ENCODE peak calls at places on chromosomes 11 and 22, in six cellular contexts. One of them, this sample, is unnamed.

GRCh38 chr11:44939673-44940072 is 11.0 kb downstream of the TP53I11 start:
- DNase-seq in stimulated activated CD4-positive, alpha-beta T cell treated with anti-CD3 and anti-CD28 coated beads, TNF-alpha, amount 100 ng/mL, for 24 hours: no peak
- DNase-seq in NCI-H460: no peak
- DNase-seq in astrocyte of the cerebellum: no peak
- DNase-seq in tibial artery: peak
- DNase-seq in T47D: no peak
- DNase-seq in this sample: no peak

GRCh38 chr11:17291710-17292109 is 15.2 kb downstream of the NUCB2 start:
- DNase-seq in tibial artery: no peak
- DNase-seq in NCI-H460: no peak
- DNase-seq in stimulated activated CD4-positive, alpha-beta T cell treated with anti-CD3 and anti-CD28 coated beads, TNF-alpha, amount 100 ng/mL, for 24 hours: no peak
- DNase-seq in astrocyte of the cerebellum: no peak
- DNase-seq in T47D: no peak
- DNase-seq in this sample: no peak

GRCh38 chr22:31295831-31296230 is 3.5 kb upstream of the PIK3IP1 start:
- DNase-seq in T47D: no peak
- DNase-seq in NCI-H460: no peak
- DNase-seq in tibial artery: no peak
- DNase-seq in stimulated activated CD4-positive, alpha-beta T cell treated with anti-CD3 and anti-CD28 coated beads, TNF-alpha, amount 100 ng/mL, for 24 hours: no peak
- DNase-seq in astrocyte of the cerebellum: no peak
- DNase-seq in this sample: no peak

GRCh38 chr11:113587318-113587739 is 112.1 kb upstream of the DRD2 start:
- DNase-seq in astrocyte of the cerebellum: no peak
- DNase-seq in tibial artery: no peak
- DNase-seq in T47D: no peak
- DNase-seq in NCI-H460: no peak
- DNase-seq in stimulated activated CD4-positive, alpha-beta T cell treated with anti-CD3 and anti-CD28 coated beads, TNF-alpha, amount 100 ng/mL, for 24 hours: no peak
- DNase-seq in this sample: no peak

GRCh38 chr22:24994070-24994763 is 41.7 kb downstream of the KIAA1671 start:
- DNase-seq in astrocyte of the cerebellum: no peak
- DNase-seq in stimulated activated CD4-positive, alpha-beta T cell treated with anti-CD3 and anti-CD28 coated beads, TNF-alpha, amount 100 ng/mL, for 24 hours: peak
- DNase-seq in NCI-H460: no peak
- DNase-seq in T47D: peak
- DNase-seq in tibial artery: no peak
- DNase-seq in this sample: no peak

GRCh38 chr11:38143852-38144251 is 1545.8 kb upstream of the RAG2 start:
- DNase-seq in tibial artery: no peak
- DNase-seq in T47D: no peak
- DNase-seq in astrocyte of the cerebellum: no peak
- DNase-seq in NCI-H460: no peak
- DNase-seq in stimulated activated CD4-positive, alpha-beta T cell treated with anti-CD3 and anti-CD28 coated beads, TNF-alpha, amount 100 ng/mL, for 24 hours: no peak
- DNase-seq in this sample: no peak

GRCh38 chr11:77036398-77036797 is 2.2 kb downstream of the B3GNT6 start:
- DNase-seq in astrocyte of the cerebellum: no peak
- DNase-seq in tibial artery: no peak
- DNase-seq in T47D: no peak
- DNase-seq in stimulated activated CD4-positive, alpha-beta T cell treated with anti-CD3 and anti-CD28 coated beads, TNF-alpha, amount 100 ng/mL, for 24 hours: no peak
- DNase-seq in NCI-H460: no peak
- DNase-seq in this sample: no peak

GRCh38 chr11:1308745-1309497 is 511 bp downstream of the TOLLIP start:
- DNase-seq in tibial artery: no peak
- DNase-seq in NCI-H460: no peak
- DNase-seq in astrocyte of the cerebellum: no peak
- DNase-seq in T47D: no peak
- DNase-seq in stimulated activated CD4-positive, alpha-beta T cell treated with anti-CD3 and anti-CD28 coated beads, TNF-alpha, amount 100 ng/mL, for 24 hours: no peak
- DNase-seq in this sample: no peak

GRCh38 chr11:112322173-112322813 is 61.6 kb upstream of the PLET1 start:
- DNase-seq in NCI-H460: no peak
- DNase-seq in tibial artery: no peak
- DNase-seq in astrocyte of the cerebellum: no peak
- DNase-seq in T47D: no peak
- DNase-seq in stimulated activated CD4-positive, alpha-beta T cell treated with anti-CD3 and anti-CD28 coated beads, TNF-alpha, amount 100 ng/mL, for 24 hours: no peak
- DNase-seq in this sample: no peak

GRCh38 chr11:6402061-6402470 is 11.8 kb downstream of the SMPD1 start:
- DNase-seq in astrocyte of the cerebellum: no peak
- DNase-seq in T47D: no peak
- DNase-seq in NCI-H460: no peak
- DNase-seq in tibial artery: no peak
- DNase-seq in stimulated activated CD4-positive, alpha-beta T cell treated with anti-CD3 and anti-CD28 coated beads, TNF-alpha, amount 100 ng/mL, for 24 hours: no peak
- DNase-seq in this sample: no peak

GRCh38 chr22:37193629-37194191 is 5.7 kb upstream of the C1QTNF6 start:
- DNase-seq in stimulated activated CD4-positive, alpha-beta T cell treated with anti-CD3 and anti-CD28 coated beads, TNF-alpha, amount 100 ng/mL, for 24 hours: peak
- DNase-seq in tibial artery: peak
- DNase-seq in T47D: no peak
- DNase-seq in astrocyte of the cerebellum: no peak
- DNase-seq in NCI-H460: peak
- DNase-seq in this sample: no peak

GRCh38 chr22:32487021-32487420 is 12.4 kb downstream of the FBXO7 start:
- DNase-seq in stimulated activated CD4-positive, alpha-beta T cell treated with anti-CD3 and anti-CD28 coated beads, TNF-alpha, amount 100 ng/mL, for 24 hours: no peak
- DNase-seq in astrocyte of the cerebellum: no peak
- DNase-seq in T47D: no peak
- DNase-seq in NCI-H460: no peak
- DNase-seq in tibial artery: no peak
- DNase-seq in this sample: no peak

GRCh38 chr11:119339581-119340334 is 925 bp downstream of the C1QTNF5 start:
- DNase-seq in NCI-H460: no peak
- DNase-seq in astrocyte of the cerebellum: no peak
- DNase-seq in tibial artery: peak
- DNase-seq in stimulated activated CD4-positive, alpha-beta T cell treated with anti-CD3 and anti-CD28 coated beads, TNF-alpha, amount 100 ng/mL, for 24 hours: no peak
- DNase-seq in T47D: peak
- DNase-seq in this sample: peak

GRCh38 chr11:66316849-66317251 is at the start of gene CD248:
- DNase-seq in T47D: no peak
- DNase-seq in stimulated activated CD4-positive, alpha-beta T cell treated with anti-CD3 and anti-CD28 coated beads, TNF-alpha, amount 100 ng/mL, for 24 hours: no peak
- DNase-seq in NCI-H460: no peak
- DNase-seq in astrocyte of the cerebellum: no peak
- DNase-seq in tibial artery: peak
- DNase-seq in this sample: no peak

GRCh38 chr11:11036185-11037161 is 178.6 kb upstream of the ZBED5 start:
- DNase-seq in T47D: no peak
- DNase-seq in NCI-H460: peak
- DNase-seq in astrocyte of the cerebellum: peak
- DNase-seq in stimulated activated CD4-positive, alpha-beta T cell treated with anti-CD3 and anti-CD28 coated beads, TNF-alpha, amount 100 ng/mL, for 24 hours: peak
- DNase-seq in tibial artery: no peak
- DNase-seq in this sample: no peak

GRCh38 chr11:11171854-11172253 is 181.2 kb downstream of the CSNK2A3 start:
- DNase-seq in NCI-H460: no peak
- DNase-seq in stimulated activated CD4-positive, alpha-beta T cell treated with anti-CD3 and anti-CD28 coated beads, TNF-alpha, amount 100 ng/mL, for 24 hours: no peak
- DNase-seq in tibial artery: no peak
- DNase-seq in astrocyte of the cerebellum: no peak
- DNase-seq in T47D: no peak
- DNase-seq in this sample: no peak

GRCh38 chr11:77108436-77108835 is 5.8 kb downstream of the OMP start:
- DNase-seq in T47D: no peak
- DNase-seq in stimulated activated CD4-positive, alpha-beta T cell treated with anti-CD3 and anti-CD28 coated beads, TNF-alpha, amount 100 ng/mL, for 24 hours: no peak
- DNase-seq in astrocyte of the cerebellum: no peak
- DNase-seq in tibial artery: no peak
- DNase-seq in NCI-H460: no peak
- DNase-seq in this sample: no peak

GRCh38 chr11:96260067-96260511 is 82.9 kb downstream of the MAML2 start:
- DNase-seq in T47D: no peak
- DNase-seq in tibial artery: no peak
- DNase-seq in stimulated activated CD4-positive, alpha-beta T cell treated with anti-CD3 and anti-CD28 coated beads, TNF-alpha, amount 100 ng/mL, for 24 hours: no peak
- DNase-seq in NCI-H460: no peak
- DNase-seq in astrocyte of the cerebellum: no peak
- DNase-seq in this sample: no peak

GRCh38 chr22:37259540-37260029 is 15.5 kb upstream of the RAC2 start:
- DNase-seq in tibial artery: no peak
- DNase-seq in T47D: no peak
- DNase-seq in NCI-H460: peak
- DNase-seq in stimulated activated CD4-positive, alpha-beta T cell treated with anti-CD3 and anti-CD28 coated beads, TNF-alpha, amount 100 ng/mL, for 24 hours: no peak
- DNase-seq in astrocyte of the cerebellum: no peak
- DNase-seq in this sample: no peak

GRCh38 chr11:66015094-66015881 is 3.5 kb downstream of the CST6 start:
- DNase-seq in NCI-H460: no peak
- DNase-seq in tibial artery: peak
- DNase-seq in astrocyte of the cerebellum: no peak
- DNase-seq in T47D: no peak
- DNase-seq in stimulated activated CD4-positive, alpha-beta T cell treated with anti-CD3 and anti-CD28 coated beads, TNF-alpha, amount 100 ng/mL, for 24 hours: no peak
- DNase-seq in this sample: no peak

GRCh38 chr11:10565493-10565892 is 3.0 kb downstream of the LYVE1 start:
- DNase-seq in NCI-H460: no peak
- DNase-seq in tibial artery: no peak
- DNase-seq in astrocyte of the cerebellum: no peak
- DNase-seq in stimulated activated CD4-positive, alpha-beta T cell treated with anti-CD3 and anti-CD28 coated beads, TNF-alpha, amount 100 ng/mL, for 24 hours: no peak
- DNase-seq in T47D: no peak
- DNase-seq in this sample: no peak

GRCh38 chr11:114076974-114077373 is 17.5 kb downstream of the ZBTB16 start:
- DNase-seq in NCI-H460: no peak
- DNase-seq in T47D: no peak
- DNase-seq in stimulated activated CD4-positive, alpha-beta T cell treated with anti-CD3 and anti-CD28 coated beads, TNF-alpha, amount 100 ng/mL, for 24 hours: no peak
- DNase-seq in astrocyte of the cerebellum: no peak
- DNase-seq in tibial artery: no peak
- DNase-seq in this sample: no peak

GRCh38 chr11:17394743-17395390 is 6.4 kb upstream of the KCNJ11 start:
- DNase-seq in T47D: no peak
- DNase-seq in tibial artery: no peak
- DNase-seq in astrocyte of the cerebellum: no peak
- DNase-seq in stimulated activated CD4-positive, alpha-beta T cell treated with anti-CD3 and anti-CD28 coated beads, TNF-alpha, amount 100 ng/mL, for 24 hours: no peak
- DNase-seq in NCI-H460: no peak
- DNase-seq in this sample: no peak

GRCh38 chr11:44383246-44383645 is 73.3 kb upstream of the ALX4 start:
- DNase-seq in T47D: no peak
- DNase-seq in NCI-H460: no peak
- DNase-seq in astrocyte of the cerebellum: no peak
- DNase-seq in stimulated activated CD4-positive, alpha-beta T cell treated with anti-CD3 and anti-CD28 coated beads, TNF-alpha, amount 100 ng/mL, for 24 hours: no peak
- DNase-seq in tibial artery: no peak
- DNase-seq in this sample: no peak

GRCh38 chr11:93770160-93770559 is 13.9 kb upstream of the MED17 start:
- DNase-seq in NCI-H460: no peak
- DNase-seq in astrocyte of the cerebellum: no peak
- DNase-seq in T47D: no peak
- DNase-seq in tibial artery: no peak
- DNase-seq in stimulated activated CD4-positive, alpha-beta T cell treated with anti-CD3 and anti-CD28 coated beads, TNF-alpha, amount 100 ng/mL, for 24 hours: no peak
- DNase-seq in this sample: no peak

GRCh38 chr11:92838655-92839334 is 130.7 kb upstream of the MTNR1B start:
- DNase-seq in NCI-H460: no peak
- DNase-seq in astrocyte of the cerebellum: no peak
- DNase-seq in stimulated activated CD4-positive, alpha-beta T cell treated with anti-CD3 and anti-CD28 coated beads, TNF-alpha, amount 100 ng/mL, for 24 hours: no peak
- DNase-seq in T47D: no peak
- DNase-seq in tibial artery: no peak
- DNase-seq in this sample: no peak

GRCh38 chr22:25485626-25486545 is 78.6 kb upstream of the GRK3 start:
- DNase-seq in stimulated activated CD4-positive, alpha-beta T cell treated with anti-CD3 and anti-CD28 coated beads, TNF-alpha, amount 100 ng/mL, for 24 hours: no peak
- DNase-seq in astrocyte of the cerebellum: no peak
- DNase-seq in tibial artery: no peak
- DNase-seq in T47D: no peak
- DNase-seq in NCI-H460: no peak
- DNase-seq in this sample: no peak

GRCh38 chr11:17719940-17720795 is 797 bp downstream of the MYOD1 start:
- DNase-seq in tibial artery: no peak
- DNase-seq in NCI-H460: no peak
- DNase-seq in astrocyte of the cerebellum: no peak
- DNase-seq in T47D: no peak
- DNase-seq in stimulated activated CD4-positive, alpha-beta T cell treated with anti-CD3 and anti-CD28 coated beads, TNF-alpha, amount 100 ng/mL, for 24 hours: no peak
- DNase-seq in this sample: no peak